ENCODE peak calls at places on chromosome 12, in ten cellular contexts. Y is AG08396; D is cardiac muscle cell; I is Right ventricle myocardium inferior; W is endothelial cell; C is AG20443; X is activated CD4-positive, alpha-beta T cell treated with anti-CD3 and anti-CD28 coated beads for 4 hours; U is tibial artery; E is amygdala; K is HCEC 1CT. F is an unnamed sample.
A peak's percentile ranks its signal among the peaks of the same experiment; 100 is the strongest.

GRCh38 chr12:115871714-115872113 is 405.8 kb downstream of the MED13L start:
- DNase-seq in Y (peak; percentile 33), D (peak; percentile 47), I (no peak), W (peak; percentile 41), C (peak; percentile 54), X (no peak), U (no peak), E (no peak), K (peak; percentile 19), F (peak; percentile 21)

GRCh38 chr12:91637789-91638624 is 455.4 kb upstream of the DCN start:
- DNase-seq in Y (no peak), D (no peak), I (no peak), W (no peak), C (no peak), X (no peak), U (no peak), E (no peak), K (no peak), F (no peak)

GRCh38 chr12:110058875-110059615 is 10.7 kb upstream of the C12orf76 start:
- DNase-seq in Y (no peak), D (no peak), I (no peak), W (no peak), C (no peak), X (no peak), U (no peak), E (no peak), K (no peak), F (no peak)

GRCh38 chr12:65355461-65355860 is 77.0 kb downstream of the MSRB3 start:
- DNase-seq in Y (no peak), D (no peak), I (no peak), W (no peak), C (no peak), X (no peak), U (no peak), E (no peak), K (peak; percentile 55), F (peak; percentile 47)

GRCh38 chr12:31518680-31519227 is 72.2 kb downstream of the DENND5B start:
- DNase-seq in Y (peak; percentile 81), D (peak; percentile 44), I (no peak), W (no peak), C (peak; percentile 88), X (no peak), U (no peak), E (no peak), K (peak; percentile 99), F (peak; percentile 100)

GRCh38 chr12:32240210-32240609 is 133.6 kb downstream of the BICD1 start:
- DNase-seq in Y (no peak), D (no peak), I (no peak), W (no peak), C (no peak), X (no peak), U (no peak), E (no peak), K (no peak), F (no peak)

GRCh38 chr12:93018610-93019009 is 89.5 kb upstream of the EEA1 start:
- DNase-seq in Y (no peak), D (no peak), I (no peak), W (no peak), C (no peak), X (no peak), U (no peak), E (no peak), K (no peak), F (no peak)

GRCh38 chr12:108856428-108857157 is 790 bp downstream of the SSH1 start:
- DNase-seq in Y (peak; percentile 44), D (peak; percentile 55), I (peak; percentile 90), W (peak; percentile 35), C (peak; percentile 52), X (peak; percentile 61), U (peak; percentile 77), E (peak; percentile 29), K (peak; percentile 62), F (peak; percentile 87)

F was measured in IMR-90.